ENCODE peak calls at places on chromosomes 4 and X, in four cellular contexts. One of them, this sample, is unnamed.

GRCh38 chr4:4874254-4874653 is 14.8 kb downstream of the MSX1 start:
- DNase-seq in H1: no peak
- DNase-seq in fibroblast of lung: no peak
- DNase-seq in HepG2: no peak
- DNase-seq in this sample: no peak

GRCh38 chrX:45006002-45006800 is 133.2 kb downstream of the KDM6A start:
- DNase-seq in HepG2: no peak
- DNase-seq in H1: no peak
- DNase-seq in fibroblast of lung: peak; percentile 51
- DNase-seq in this sample: no peak

GRCh38 chrX:85017721-85018120 is 14.0 kb downstream of the APOOL start:
- DNase-seq in H1: no peak
- DNase-seq in HepG2: no peak
- DNase-seq in fibroblast of lung: peak; percentile 77
- DNase-seq in this sample: no peak

GRCh38 chrX:137550561-137551305 is 15.2 kb upstream of the ZIC3 start:
- DNase-seq in H1: peak; percentile 57
- DNase-seq in fibroblast of lung: no peak
- DNase-seq in HepG2: no peak
- DNase-seq in this sample: no peak

GRCh38 chrX:12894074-12894691 is 12.2 kb upstream of the TLR8 start:
- DNase-seq in fibroblast of lung: no peak
- DNase-seq in HepG2: peak; percentile 28
- DNase-seq in H1: no peak
- DNase-seq in this sample: no peak

GRCh38 chrX:153801646-153802045 is 7.2 kb downstream of the SSR4 start:
- DNase-seq in fibroblast of lung: no peak
- DNase-seq in HepG2: no peak
- DNase-seq in H1: no peak
- DNase-seq in this sample: no peak

GRCh38 chr4:13240066-13240465 is 244.1 kb downstream of the RAB28 start:
- DNase-seq in HepG2: no peak
- DNase-seq in H1: no peak
- DNase-seq in fibroblast of lung: peak; percentile 93
- DNase-seq in this sample: no peak

GRCh38 chrX:97096385-97096784 is 212.7 kb downstream of the RPA4 start:
- DNase-seq in fibroblast of lung: no peak
- DNase-seq in H1: no peak
- DNase-seq in HepG2: no peak
- DNase-seq in this sample: no peak

GRCh38 chr4:135917016-135917415 is 1615.3 kb downstream of the PCDH18 start:
- DNase-seq in fibroblast of lung: peak; percentile 49
- DNase-seq in H1: no peak
- DNase-seq in HepG2: no peak
- DNase-seq in this sample: no peak

GRCh38 chrX:14660970-14661369 is 131.6 kb downstream of the GLRA2 start:
- DNase-seq in HepG2: peak; percentile 21
- DNase-seq in H1: no peak
- DNase-seq in fibroblast of lung: no peak
- DNase-seq in this sample: no peak

GRCh38 chrX:123959281-123960063 is 2.0 kb upstream of the STAG2 start:
- DNase-seq in fibroblast of lung: peak; percentile 36
- DNase-seq in HepG2: no peak
- DNase-seq in H1: no peak
- DNase-seq in this sample: no peak

GRCh38 chr4:26325191-26325590 is 4.4 kb downstream of the RBPJ start:
- DNase-seq in fibroblast of lung: peak; percentile 51
- DNase-seq in H1: no peak
- DNase-seq in HepG2: peak; percentile 42
- DNase-seq in this sample: no peak

GRCh38 chr4:42315231-42315630 is 82.1 kb upstream of the SHISA3 start:
- DNase-seq in fibroblast of lung: no peak
- DNase-seq in H1: no peak
- DNase-seq in HepG2: no peak
- DNase-seq in this sample: no peak

GRCh38 chr4:42326524-42326923 is 70.8 kb upstream of the SHISA3 start:
- DNase-seq in fibroblast of lung: no peak
- DNase-seq in H1: no peak
- DNase-seq in HepG2: no peak
- DNase-seq in this sample: no peak

GRCh38 chr4:42326040-42326439 is 71.2 kb upstream of the SHISA3 start:
- DNase-seq in fibroblast of lung: no peak
- DNase-seq in H1: no peak
- DNase-seq in HepG2: no peak
- DNase-seq in this sample: no peak

DNA sequence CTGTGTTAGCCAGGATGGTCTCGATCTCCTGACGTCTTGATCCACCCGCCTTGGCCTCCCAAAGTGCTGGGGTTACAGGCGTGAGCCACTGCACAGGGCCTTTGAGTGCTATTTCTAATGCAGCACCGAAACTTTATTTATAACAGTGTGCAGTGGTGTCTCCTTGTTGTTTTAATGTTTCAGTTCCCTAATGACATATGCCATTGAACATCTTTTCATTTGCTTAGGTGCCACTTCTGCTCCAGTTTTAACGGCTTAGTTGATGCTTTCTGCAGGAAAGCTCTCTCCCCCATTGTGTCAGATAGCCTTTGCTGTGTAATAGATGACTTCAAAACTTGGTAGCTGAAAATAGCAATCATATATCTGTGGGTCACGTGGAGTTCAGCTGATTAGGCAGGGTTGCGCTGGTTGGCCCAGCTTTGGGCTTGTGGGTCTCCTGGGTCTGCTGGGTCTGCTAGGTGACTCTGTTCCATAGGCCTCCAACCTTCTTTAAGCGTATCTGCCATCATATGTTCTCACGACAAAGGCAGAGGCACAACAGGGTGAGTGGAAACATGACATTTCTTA is 76.4 kb upstream of the SHISA3 start:
- DNase-seq in HepG2: no peak
- DNase-seq in fibroblast of lung: no peak
- DNase-seq in H1: no peak
- DNase-seq in this sample: no peak
- H3K9ac ChIP-seq in HepG2: no peak overlapping the region
- H3K9ac ChIP-seq in fibroblast of lung: no peak overlapping the region
- H3K9ac ChIP-seq in H1: no peak overlapping the region
- H3K9ac ChIP-seq in this sample: no peak overlapping the region

GRCh38 chr4:168877779-168878491 is 132.1 kb downstream of the CBR4 start:
- DNase-seq in fibroblast of lung: no peak
- DNase-seq in H1: peak; percentile 75
- DNase-seq in HepG2: no peak
- DNase-seq in this sample: no peak
- H3K4me1 ChIP-seq in fibroblast of lung: peaks cover 19% of the 10 kb centered on the region
- H3K4me1 ChIP-seq in H1: no peaks in the 10 kb centered on the region
- H3K4me1 ChIP-seq in HepG2: peaks cover 25% of the 10 kb centered on the region
- H3K4me1 ChIP-seq in this sample: no peaks in the 10 kb centered on the region

GRCh38 chrX:33032700-33033099 is 178.6 kb downstream of the DMD start:
- DNase-seq in HepG2: no peak
- DNase-seq in fibroblast of lung: no peak
- DNase-seq in H1: no peak
- DNase-seq in this sample: no peak
- H3K9ac ChIP-seq in HepG2: no peak overlapping the region
- H3K9ac ChIP-seq in fibroblast of lung: no peak overlapping the region
- H3K9ac ChIP-seq in H1: no peak overlapping the region
- H3K9ac ChIP-seq in this sample: no peak overlapping the region

DNA sequence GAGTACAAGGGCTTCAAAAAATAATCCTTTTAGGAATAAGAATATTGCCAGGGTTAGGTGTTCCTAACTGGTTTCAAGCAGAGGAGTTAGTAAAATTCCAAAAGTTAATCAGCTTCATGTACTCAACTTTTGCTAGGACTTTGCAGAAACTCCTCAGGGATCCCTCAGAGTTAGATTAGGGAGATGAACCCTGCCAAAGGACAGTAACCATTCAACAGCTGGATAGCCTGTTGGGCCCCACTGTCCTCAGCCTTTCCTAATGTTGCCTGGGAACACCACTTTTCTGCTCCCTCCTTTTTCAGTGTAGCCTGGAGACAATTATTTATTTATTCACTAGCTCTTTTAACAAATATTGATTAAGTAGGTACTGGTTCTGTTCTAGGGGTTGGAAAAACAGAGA is 53.8 kb downstream of the NFKB1 start:
- DNase-seq in fibroblast of lung: no peak
- DNase-seq in HepG2: no peak
- DNase-seq in H1: no peak
- DNase-seq in this sample: no peak
- H3K4me1 ChIP-seq in fibroblast of lung: peaks cover 2% of the 10 kb centered on the region
- H3K4me1 ChIP-seq in HepG2: no peaks in the 10 kb centered on the region
- H3K4me1 ChIP-seq in H1: no peaks in the 10 kb centered on the region
- H3K4me1 ChIP-seq in this sample: peaks cover 5% of the 10 kb centered on the region

GRCh38 chr4:74793757-74794340 is 474 bp downstream of the BTC start:
- DNase-seq in HepG2: peak; percentile 3
- DNase-seq in H1: peak; percentile 81
- DNase-seq in fibroblast of lung: peak; percentile 22
- DNase-seq in this sample: peak; percentile 49
- H3K9ac ChIP-seq in HepG2: no peak overlapping the region
- H3K9ac ChIP-seq in H1: no peak overlapping the region
- H3K9ac ChIP-seq in fibroblast of lung: peak overlapping the region; percentile 50
- H3K9ac ChIP-seq in this sample: peak overlapping the region; percentile 50

DNA sequence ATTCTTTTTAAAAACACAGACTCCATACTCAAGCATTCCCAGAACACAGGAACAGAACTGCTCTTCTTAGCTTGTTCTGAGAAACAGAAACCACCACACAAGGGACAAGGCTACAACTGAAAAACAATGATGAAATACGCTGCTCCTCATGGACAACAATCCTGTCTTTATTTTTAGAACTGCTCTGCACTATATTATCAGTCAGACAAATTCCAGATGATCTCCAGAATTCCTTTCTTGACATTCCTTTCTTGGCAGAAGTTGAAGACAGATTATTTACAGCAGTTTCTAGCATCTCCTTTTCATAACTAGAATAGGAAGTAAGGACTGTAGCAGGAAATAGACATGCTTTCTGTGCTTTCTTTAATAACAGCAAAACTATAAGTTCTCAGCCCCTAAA is 36.1 kb downstream of the ANTXR2 start:
- DNase-seq in fibroblast of lung: peak; percentile 79
- DNase-seq in HepG2: no peak
- DNase-seq in H1: no peak
- DNase-seq in this sample: no peak
- H3K4me1 ChIP-seq in fibroblast of lung: no peaks in the 10 kb centered on the region
- H3K4me1 ChIP-seq in HepG2: peaks cover 10% of the 10 kb centered on the region
- H3K4me1 ChIP-seq in H1: no peaks in the 10 kb centered on the region
- H3K4me1 ChIP-seq in this sample: no peaks in the 10 kb centered on the region

GRCh38 chr4:122832732-122833131 is 6.1 kb downstream of the FGF2 start:
- DNase-seq in H1: no peak
- DNase-seq in fibroblast of lung: peak; percentile 59
- DNase-seq in HepG2: no peak
- DNase-seq in this sample: no peak

GRCh38 chr4:122827258-122827887 is 742 bp downstream of the FGF2 start:
- DNase-seq in fibroblast of lung: peak; percentile 40
- DNase-seq in HepG2: no peak
- DNase-seq in H1: no peak
- DNase-seq in this sample: no peak

GRCh38 chr4:122827899-122828601 is 1.4 kb downstream of the FGF2 start:
- DNase-seq in H1: peak; percentile 69
- DNase-seq in fibroblast of lung: peak; percentile 73
- DNase-seq in HepG2: peak; percentile 11
- DNase-seq in this sample: peak; percentile 77

GRCh38 chr4:122831515-122832196 is 5.0 kb downstream of the FGF2 start:
- DNase-seq in HepG2: no peak
- DNase-seq in fibroblast of lung: peak; percentile 50
- DNase-seq in H1: no peak
- DNase-seq in this sample: no peak

GRCh38 chr4:122830392-122831095 is 3.9 kb downstream of the FGF2 start:
- DNase-seq in H1: no peak
- DNase-seq in HepG2: no peak
- DNase-seq in fibroblast of lung: peak; percentile 44
- DNase-seq in this sample: no peak
- H3K9ac ChIP-seq in H1: no peak overlapping the region
- H3K9ac ChIP-seq in HepG2: no peak overlapping the region
- H3K9ac ChIP-seq in fibroblast of lung: no peak overlapping the region
- H3K9ac ChIP-seq in this sample: peak overlapping the region; percentile 34

DNA sequence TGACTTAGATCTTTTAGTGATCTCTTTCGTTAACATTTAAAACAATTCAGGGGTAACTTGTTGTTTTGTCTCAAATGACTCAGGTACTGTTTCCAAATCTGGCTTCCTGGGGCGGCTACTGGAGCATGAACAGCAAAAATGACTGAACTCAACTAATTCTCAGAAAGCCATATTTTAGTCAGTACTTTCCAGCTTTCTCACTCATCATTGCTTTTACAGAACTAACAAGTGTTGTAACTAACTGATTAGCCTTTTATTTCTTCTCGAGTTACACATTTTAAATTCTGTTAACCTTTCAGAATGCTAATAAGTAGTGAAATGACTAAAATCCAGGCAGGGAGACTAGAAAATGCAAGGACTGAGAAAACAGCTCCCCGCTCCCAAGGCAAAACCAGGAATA is 55.3 kb downstream of the JADE3 start:
- DNase-seq in HepG2: no peak
- DNase-seq in H1: no peak
- DNase-seq in fibroblast of lung: no peak
- DNase-seq in this sample: no peak
- H3K4me1 ChIP-seq in HepG2: peaks cover 50% of the 10 kb centered on the region
- H3K4me1 ChIP-seq in H1: no peaks in the 10 kb centered on the region
- H3K4me1 ChIP-seq in fibroblast of lung: no peaks in the 10 kb centered on the region
- H3K4me1 ChIP-seq in this sample: no peaks in the 10 kb centered on the region

This sample was measured in NT2/D1.